ENCODE peak calls at places on chromosomes 6 and 20, in four cellular contexts. V, B, D and J are unnamed samples.

GRCh38 chr6:139308284-139308916 is 16.6 kb upstream of the TXLNB start:
- DNase-seq in B (peak; percentile 41), V (no peak), D (no peak), J (peak; percentile 52)

GRCh38 chr6:74585779-74586178 is 620.1 kb downstream of the COL12A1 start:
- DNase-seq in B (no peak), V (no peak), D (no peak), J (no peak)

GRCh38 chr6:110826236-110827129 is 11.2 kb upstream of the CDK19 start:
- DNase-seq in B (peak; percentile 55), D (no peak), V (no peak), J (peak; percentile 52)

GRCh38 chr6:139271056-139271455 is 20.7 kb downstream of the TXLNB start:
- DNase-seq in V (no peak), B (no peak), D (no peak), J (no peak)

GRCh38 chr6:13113376-13113775 is 215.0 kb downstream of the TBC1D7 start:
- DNase-seq in D (no peak), B (no peak), V (no peak), J (no peak)

GRCh38 chr6:109002100-109002697 is 92.4 kb downstream of the SESN1 start:
- DNase-seq in D (no peak), B (no peak), V (no peak), J (no peak)

GRCh38 chr20:41158082-41158625 is 20.8 kb downstream of the PLCG1 start:
- DNase-seq in B (no peak), D (no peak), V (no peak), J (no peak)

GRCh38 chr6:42417641-42418112 is 34.0 kb downstream of the TRERF1 start:
- DNase-seq in D (peak; percentile 24), V (peak; percentile 52), B (no peak), J (peak; percentile 56)

GRCh38 chr20:52311209-52311794 is 119.7 kb upstream of the ZFP64 start:
- DNase-seq in B (no peak), V (no peak), D (no peak), J (no peak)

GRCh38 chr20:57391439-57392129 is 388 bp downstream of the RBM38 start:
- DNase-seq in B (peak; percentile 38), V (peak; percentile 41), D (no peak), J (peak; percentile 54)

GRCh38 chr6:45078432-45078831 is 249.7 kb upstream of the RUNX2 start:
- DNase-seq in B (no peak), D (no peak), V (no peak), J (no peak)